ENCODE peak calls at places on chromosomes 4 and X, in seven cellular contexts. E is GM23248, Y is Panc1, K is SK-N-SH, L is small intestine, S is neuronal stem cell, J is hepatocyte. M is an unnamed sample. For H3K9me3, the result is how much of the 10 kb centered on the place peaks cover.

GRCh38 chrX:135389243-135389642 is 32.5 kb upstream of the SMIM10L2A start:
- DNase-seq in K (no peak), E (no peak), L (no peak), J (no peak), S (no peak), Y (no peak), M (no peak)

GRCh38 chrX:100090931-100091330 is 319.1 kb downstream of the PCDH19 start:
- DNase-seq in L (no peak), K (no peak), E (peak), Y (no peak), J (no peak), S (no peak), M (no peak)

GRCh38 chrX:54358424-54359211 is 772 bp upstream of the WNK3 start:
- DNase-seq in J (peak), K (peak), Y (no peak), L (no peak), S (peak), E (peak), M (peak)

GRCh38 chr4:160159457-160159856 is 1056.6 kb downstream of the RAPGEF2 start:
- DNase-seq in S (no peak), K (no peak), Y (no peak), J (no peak), L (no peak), E (no peak), M (no peak)

GRCh38 chr4:155948541-155948940 is 5.1 kb downstream of the CTSO start:
- DNase-seq in E (no peak), S (no peak), L (no peak), Y (no peak), K (no peak), J (no peak), M (no peak)

GRCh38 chr4:159018062-159018629 is 84.7 kb upstream of the RAPGEF2 start:
- DNase-seq in Y (no peak), E (no peak), S (no peak), K (no peak), L (no peak), J (no peak), M (no peak)

GRCh38 chr4:176034498-176034897 is 31.1 kb upstream of the WDR17 start:
- DNase-seq in Y (peak), L (peak), S (peak), J (peak), E (peak), K (peak), M (peak)

GRCh38 chr4:2923141-2923551 is 40.1 kb downstream of the NOP14 start:
- DNase-seq in K (no peak), S (no peak), E (no peak), Y (no peak), J (no peak), L (no peak), M (no peak)

GRCh38 chrX:72123471-72124185 is 8.1 kb downstream of the RTL5 start:
- DNase-seq in E (peak), J (peak), Y (no peak), L (no peak), K (no peak), S (peak), M (peak)

GRCh38 chr4:80322716-80323115 is 12.8 kb upstream of the CFAP299 start:
- DNase-seq in Y (no peak), S (no peak), E (peak), K (no peak), J (peak), L (no peak), M (no peak)

GRCh38 chr4:25903905-25904747 is 9.9 kb upstream of the SMIM20 start:
- DNase-seq in E (peak), K (no peak), L (no peak), J (no peak), Y (no peak), S (no peak), M (peak)

GRCh38 chr4:128916832-128917231 is 107.3 kb downstream of the JADE1 start:
- DNase-seq in Y (no peak), K (no peak), E (no peak), J (no peak), L (peak), S (no peak), M (no peak)

GRCh38 chr4:24400537-24400936 is 183.8 kb downstream of the DHX15 start:
- DNase-seq in J (no peak), K (no peak), L (no peak), Y (no peak), E (no peak), S (no peak), M (no peak)

GRCh38 chr4:137474711-137475301 is 57.5 kb downstream of the PCDH18 start:
- DNase-seq in L (peak), E (peak), J (peak), K (peak), Y (no peak), S (no peak), M (peak)

GRCh38 chrX:28189011-28189410 is 207.8 kb upstream of the DCAF8L1 start:
- DNase-seq in E (peak), Y (peak), L (no peak), J (no peak), K (no peak), S (no peak), M (no peak)

GRCh38 chr4:52248836-52249235 is 197.7 kb downstream of the SPATA18 start:
- DNase-seq in J (no peak), K (no peak), L (no peak), E (peak), Y (no peak), S (no peak), M (peak)

GRCh38 chrX:19137064-19137463 is 14.8 kb upstream of the ADGRG2 start:
- DNase-seq in L (no peak), J (no peak), K (no peak), S (no peak), E (peak), Y (no peak), M (peak)

GRCh38 chrX:146006637-146007036 is 189.0 kb downstream of the SLITRK2 start:
- DNase-seq in S (no peak), K (no peak), Y (no peak), L (no peak), E (no peak), J (no peak), M (no peak)

GRCh38 chr4:179465131-179465797 is 2023.0 kb upstream of the AGA start:
- DNase-seq in Y (no peak), S (no peak), E (no peak), L (no peak), K (no peak), J (no peak), M (peak)
- H3K27ac ChIP-seq in Y (no peak), S (no peak), E (no peak), L (no peak), K (no peak), J (no peak), M (peak)

GRCh38 chrX:40318796-40319195 is 221.0 kb upstream of the BCOR start:
- DNase-seq in K (no peak), Y (no peak), L (no peak), S (no peak), J (no peak), E (no peak), M (no peak)
- H3K9me3 ChIP-seq in K (under half), Y (under half), L (under half), S (under half), J (under half), E (under half), M (under half)

GRCh38 chr4:1238676-1239000 is 10.3 kb downstream of the CTBP1 start:
- DNase-seq in Y (no peak), K (peak), J (no peak), E (no peak), L (no peak), S (no peak), M (no peak)
- H3K27ac ChIP-seq in Y (no peak), K (no peak), J (no peak), E (no peak), L (no peak), S (no peak), M (no peak)

GRCh38 chr4:48248559-48248953 is 21.1 kb downstream of the TEC start:
- DNase-seq in Y (no peak), J (no peak), K (no peak), S (no peak), E (no peak), L (no peak), M (no peak)
- H3K9me3 ChIP-seq in Y (under half), J (under half), K (under half), S (under half), E (under half), L (under half), M (under half)

GRCh38 chr4:118995693-118996391 is 107.2 kb downstream of the SYNPO2 start:
- DNase-seq in S (no peak), E (no peak), J (no peak), L (no peak), K (no peak), Y (no peak), M (no peak)

GRCh38 chr4:119005888-119006287 is 117.2 kb downstream of the SYNPO2 start:
- DNase-seq in Y (no peak), J (no peak), L (no peak), S (no peak), E (no peak), K (no peak), M (no peak)

GRCh38 chr4:118997601-118998000 is 108.9 kb downstream of the SYNPO2 start:
- DNase-seq in E (peak), K (no peak), J (peak), Y (no peak), L (no peak), S (no peak), M (no peak)

GRCh38 chr4:118999919-119000318 is 111.3 kb downstream of the SYNPO2 start:
- DNase-seq in Y (no peak), J (no peak), E (no peak), K (no peak), L (no peak), S (no peak), M (no peak)

DNA sequence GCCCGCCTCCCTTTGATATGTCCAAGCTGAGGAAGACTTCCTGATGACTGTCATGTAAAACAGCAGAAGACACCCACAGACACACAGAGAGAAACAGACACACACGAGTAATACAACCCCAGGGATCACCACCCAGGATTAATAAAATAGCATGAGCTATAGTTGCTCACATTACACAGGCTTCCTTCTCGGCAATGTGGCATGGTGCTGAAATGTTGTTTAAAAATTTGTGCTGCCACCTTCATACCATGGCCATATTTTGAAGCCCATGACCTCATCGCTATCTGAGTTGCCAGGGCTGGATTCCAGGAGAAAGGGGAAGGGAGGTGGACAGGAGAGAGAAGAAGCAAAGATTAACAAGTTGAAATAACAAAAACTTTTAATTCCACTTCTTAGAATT is 111.7 kb downstream of the SYNPO2 start:
- DNase-seq in Y (no peak), S (no peak), K (no peak), E (peak), L (no peak), J (no peak), M (no peak)
- H3K27ac ChIP-seq in Y (no peak), S (no peak), K (no peak), E (no peak), L (peak), J (no peak), M (no peak)

DNA sequence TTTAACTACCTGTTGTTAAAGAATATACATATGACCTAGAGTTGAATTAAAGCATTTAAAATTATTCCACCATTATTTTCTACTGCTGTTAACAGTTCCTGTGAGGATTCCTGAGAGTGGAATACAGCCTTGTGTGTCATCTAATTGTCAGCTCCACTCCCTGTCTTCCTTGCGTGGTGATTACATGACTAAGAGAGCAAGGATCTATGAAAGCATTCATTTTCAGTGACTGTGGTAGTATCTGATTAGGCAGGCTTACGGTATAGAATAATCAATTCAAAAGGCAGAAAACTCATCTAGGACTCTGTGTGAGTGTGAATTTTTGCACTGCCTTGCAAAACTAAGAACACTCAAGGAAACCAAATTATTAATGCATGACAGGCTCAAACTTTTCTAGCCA is 577.8 kb downstream of the SH3BGRL start:
- DNase-seq in L (no peak), K (no peak), Y (no peak), S (no peak), J (no peak), E (no peak), M (no peak)
- H3K9me3 ChIP-seq in L (under half), K (under half), Y (under half), S (under half), J (under half), E (under half), M (under half)

GRCh38 chr4:166067915-166068314 is 194.9 kb downstream of the TLL1 start:
- DNase-seq in L (no peak), S (no peak), E (no peak), K (no peak), J (no peak), Y (no peak), M (no peak)

GRCh38 chr4:166065324-166065723 is 192.3 kb downstream of the TLL1 start:
- DNase-seq in S (no peak), K (no peak), L (no peak), E (no peak), Y (no peak), J (no peak), M (no peak)

GRCh38 chr4:166066936-166067335 is 193.9 kb downstream of the TLL1 start:
- DNase-seq in S (no peak), Y (no peak), J (no peak), L (no peak), E (no peak), K (no peak), M (no peak)

DNA sequence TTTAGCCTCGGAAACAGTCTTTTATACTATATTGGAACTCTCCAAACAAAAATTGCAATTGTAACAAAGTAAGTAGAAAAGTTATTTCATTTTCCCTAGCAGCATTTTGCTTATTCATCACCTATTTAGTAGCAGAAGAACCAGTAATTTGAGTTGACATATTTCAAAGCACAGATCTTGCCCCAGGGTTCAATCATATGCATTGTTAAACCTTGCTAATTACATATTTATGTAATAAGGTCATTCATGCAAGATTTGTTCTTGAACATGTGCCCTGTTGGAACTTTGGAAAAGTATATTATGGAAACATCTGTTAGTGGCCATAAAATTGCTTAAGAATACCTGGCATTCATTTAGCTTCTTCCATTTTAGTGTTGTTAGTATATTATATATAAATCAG is 191.7 kb downstream of the TLL1 start:
- DNase-seq in J (no peak), K (no peak), E (no peak), S (no peak), L (no peak), Y (no peak), M (no peak)
- H3K27ac ChIP-seq in J (no peak), K (no peak), E (no peak), S (no peak), L (no peak), Y (no peak), M (no peak)

GRCh38 chrX:69020316-69020715 is 144.9 kb downstream of the PJA1 start:
- DNase-seq in Y (no peak), S (no peak), K (no peak), L (no peak), J (no peak), E (no peak), M (no peak)

GRCh38 chrX:69021561-69021960 is 143.7 kb downstream of the PJA1 start:
- DNase-seq in Y (no peak), E (no peak), J (no peak), S (no peak), K (no peak), L (no peak), M (no peak)

GRCh38 chrX:69022430-69022829 is 142.8 kb downstream of the PJA1 start:
- DNase-seq in J (no peak), S (no peak), Y (no peak), L (no peak), E (no peak), K (no peak), M (no peak)

GRCh38 chrX:69019073-69019890 is 146.0 kb downstream of the PJA1 start:
- DNase-seq in Y (no peak), S (no peak), E (no peak), K (no peak), L (no peak), J (no peak), M (no peak)

GRCh38 chrX:69021095-69021494 is 144.2 kb downstream of the PJA1 start:
- DNase-seq in L (no peak), E (no peak), Y (no peak), J (no peak), S (no peak), K (no peak), M (no peak)
- H3K9me3 ChIP-seq in L (under half), E (under half), Y (under half), J (under half), S (under half), K (under half), M (under half)

GRCh38 chrX:12979630-12980015 is 4.7 kb downstream of the TMSB4X start:
- DNase-seq in E (peak), J (no peak), K (no peak), Y (no peak), L (no peak), S (no peak), M (no peak)
- H3K27ac ChIP-seq in E (peak), J (peak), K (peak), Y (peak), L (no peak), S (no peak), M (no peak)

DNA sequence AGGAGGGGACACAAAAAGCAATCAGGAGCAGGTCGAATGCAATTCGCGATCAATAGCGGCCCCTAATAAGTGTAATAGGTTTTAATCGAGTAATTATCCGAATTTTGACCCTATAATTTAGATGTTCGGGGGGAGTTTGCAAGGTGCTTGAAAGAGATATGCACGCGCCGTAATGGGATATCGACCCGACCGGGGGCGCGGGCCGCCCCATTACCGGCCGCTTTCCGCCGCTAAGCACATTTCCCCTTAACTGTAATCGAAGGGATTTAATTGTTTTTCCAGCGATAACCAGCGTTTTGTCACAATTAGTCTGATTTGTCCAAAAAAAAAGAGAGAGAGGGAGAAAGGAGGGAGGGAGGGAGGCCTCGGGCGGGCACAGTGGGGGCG is 1.0 kb downstream of the NKX1-1 start:
- DNase-seq in J (no peak), Y (no peak), L (no peak), S (no peak), K (no peak), E (no peak), M (no peak)
- H3K9me3 ChIP-seq in J (under half), Y (under half), L (under half), S (under half), K (under half), E (under half), M (under half)

M was measured in A673.